ENCODE peak calls at places on chromosomes 6 and 20, in five cellular contexts. M is NCI-H748 treated with DMSO at 0.1 percent for 48 hours, Q is PC-9, S is cardiac muscle cell, I is GDM1. H is an unnamed sample.

GRCh38 chr20:371755-372542 is 8.6 kb upstream of the TRIB3 start:
- DNase-seq in M (no peak), Q (peak), S (no peak), I (no peak), H (peak)

GRCh38 chr6:111201764-111202163 is 114.5 kb downstream of the SLC16A10 start:
- DNase-seq in M (no peak), Q (no peak), S (no peak), I (peak), H (no peak)

GRCh38 chr6:105024803-105025202 is 67.9 kb downstream of the LIN28B start:
- DNase-seq in M (no peak), Q (no peak), S (no peak), I (no peak), H (no peak)

GRCh38 chr6:136991614-136992013 is 53.2 kb downstream of the IL20RA start:
- DNase-seq in M (no peak), Q (no peak), S (no peak), I (no peak), H (no peak)

GRCh38 chr20:13228771-13229170 is 7.7 kb downstream of the ISM1 start:
- DNase-seq in M (no peak), Q (no peak), S (no peak), I (no peak), H (no peak)

GRCh38 chr20:31515775-31516107 is 1.5 kb downstream of the HM13 start:
- DNase-seq in M (no peak), Q (no peak), S (no peak), I (no peak), H (no peak)

GRCh38 chr6:106517699-106518098 is 111.6 kb downstream of the RTN4IP1 start:
- DNase-seq in M (no peak), Q (no peak), S (no peak), I (no peak), H (no peak)

GRCh38 chr6:52590634-52590985 is 13.8 kb upstream of the TRAM2 start:
- DNase-seq in M (no peak), Q (no peak), S (no peak), I (no peak), H (no peak)

GRCh38 chr6:8215631-8216030 is 113.3 kb upstream of the EEF1E1 start:
- DNase-seq in M (no peak), Q (no peak), S (no peak), I (no peak), H (no peak)

GRCh38 chr20:38937978-38938473 is 11.8 kb downstream of the FAM83D start:
- DNase-seq in M (no peak), Q (no peak), S (no peak), I (no peak), H (no peak)

GRCh38 chr20:14553774-14554524 is 216.5 kb upstream of the FLRT3 start:
- DNase-seq in M (no peak), Q (no peak), S (no peak), I (no peak), H (no peak)

GRCh38 chr20:37868998-37869861 is 33.7 kb upstream of the VSTM2L start:
- DNase-seq in M (no peak), Q (no peak), S (no peak), I (no peak), H (no peak)

GRCh38 chr6:150466196-150466595 is 97.4 kb downstream of the IYD start:
- DNase-seq in M (no peak), Q (no peak), S (no peak), I (no peak), H (no peak)

GRCh38 chr6:9986273-9986672 is 428.6 kb downstream of the TFAP2A start:
- DNase-seq in M (no peak), Q (no peak), S (no peak), I (no peak), H (no peak)

GRCh38 chr20:60209048-60209447 is 250.8 kb downstream of the CDH26 start:
- DNase-seq in M (no peak), Q (no peak), S (no peak), I (peak), H (no peak)

GRCh38 chr6:88374556-88374955 is 208.4 kb upstream of the CNR1 start:
- DNase-seq in M (no peak), Q (no peak), S (no peak), I (no peak), H (no peak)

GRCh38 chr20:53599378-53599777 is 5.7 kb upstream of the ZNF217 start:
- DNase-seq in M (no peak), Q (no peak), S (no peak), I (no peak), H (no peak)

GRCh38 chr20:420721-421574 is 12.8 kb downstream of the RBCK1 start:
- DNase-seq in M (no peak), Q (peak), S (no peak), I (peak), H (peak)

GRCh38 chr6:64520050-64520449 is 884.4 kb downstream of the PHF3 start:
- DNase-seq in M (no peak), Q (no peak), S (no peak), I (no peak), H (no peak)

GRCh38 chr20:1336699-1337387 is 7.9 kb upstream of the SDCBP2 start:
- DNase-seq in M (peak), Q (no peak), S (no peak), I (no peak), H (no peak)

GRCh38 chr6:143806282-143807102 is 36.6 kb upstream of the LTV1 start:
- DNase-seq in M (no peak), Q (no peak), S (no peak), I (peak), H (no peak)

GRCh38 chr6:169341706-169342105 is 88.1 kb upstream of the THBS2 start:
- DNase-seq in M (no peak), Q (no peak), S (no peak), I (no peak), H (no peak)

GRCh38 chr20:57651977-57652864 is 32.0 kb upstream of the ZBP1 start:
- DNase-seq in M (no peak), Q (no peak), S (no peak), I (no peak), H (no peak)

GRCh38 chr6:125957845-125958244 is 1.3 kb downstream of the HINT3 start:
- DNase-seq in M (no peak), Q (no peak), S (no peak), I (no peak), H (peak)

GRCh38 chr6:4612636-4613171 is 163.5 kb upstream of the CDYL start:
- DNase-seq in M (no peak), Q (no peak), S (no peak), I (no peak), H (no peak)

GRCh38 chr6:143498428-143498827 is 13.1 kb downstream of the FUCA2 start:
- DNase-seq in M (no peak), Q (no peak), S (no peak), I (no peak), H (no peak)

GRCh38 chr6:57262491-57262890 is 40.4 kb upstream of the RAB23 start:
- DNase-seq in M (no peak), Q (no peak), S (no peak), I (no peak), H (no peak)

GRCh38 chr20:25251558-25251957 is 3.7 kb downstream of the PYGB start:
- DNase-seq in M (no peak), Q (no peak), S (no peak), I (no peak), H (no peak)

GRCh38 chr6:35026434-35027222 is 114.5 kb downstream of the TCP11 start:
- DNase-seq in M (no peak), Q (peak), S (no peak), I (no peak), H (no peak)

GRCh38 chr20:63735859-63736718 is at the start of gene LIME1:
- DNase-seq in M (no peak), Q (no peak), S (no peak), I (no peak), H (peak)

GRCh38 chr6:35070111-35070510 is 71.0 kb downstream of the TCP11 start:
- DNase-seq in M (no peak), Q (no peak), S (no peak), I (no peak), H (no peak)

GRCh38 chr6:16711551-16712249 is 49.6 kb downstream of the ATXN1 start:
- DNase-seq in M (no peak), Q (peak), S (no peak), I (no peak), H (no peak)

GRCh38 chr6:83221886-83222479 is 28.8 kb downstream of the RWDD2A start:
- DNase-seq in M (peak), Q (no peak), S (peak), I (no peak), H (no peak)

GRCh38 chr6:22804620-22805271 is 235.4 kb downstream of the HDGFL1 start:
- DNase-seq in M (no peak), Q (no peak), S (no peak), I (no peak), H (no peak)

GRCh38 chr6:140609956-140610355 is 1235.5 kb upstream of the CITED2 start:
- DNase-seq in M (no peak), Q (no peak), S (peak), I (no peak), H (no peak)

GRCh38 chr6:38239719-38240451 is 399.8 kb downstream of the BTBD9 start:
- DNase-seq in M (peak), Q (no peak), S (no peak), I (no peak), H (no peak)

GRCh38 chr20:16437387-16437990 is 135.8 kb downstream of the KIF16B start:
- DNase-seq in M (no peak), Q (no peak), S (no peak), I (no peak), H (no peak)

GRCh38 chr20:63739129-63740069 is at the start of gene SLC2A4RG:
- DNase-seq in M (peak), Q (peak), S (peak), I (peak), H (peak)

H was measured in HuH-7.5.